ENCODE peak calls at places on chromosome 18, in ten cellular contexts. One of them, this sample, is unnamed.

GRCh38 chr18:22311301-22311700 is 106.4 kb downstream of the CTAGE1 start:
- DNase-seq in H1: no peak
- DNase-seq in K562: no peak
- DNase-seq in esophagus muscularis mucosa: no peak
- DNase-seq in stomach: no peak
- DNase-seq in sigmoid colon: no peak
- DNase-seq in HCT116: no peak
- DNase-seq in spleen: no peak
- DNase-seq in endothelial cell of umbilical vein: peak
- DNase-seq in prostate gland: no peak
- DNase-seq in this sample: no peak

GRCh38 chr18:49848115-49848514 is 34.8 kb upstream of the ACAA2 start:
- DNase-seq in sigmoid colon: no peak
- DNase-seq in prostate gland: no peak
- DNase-seq in stomach: no peak
- DNase-seq in HCT116: no peak
- DNase-seq in K562: no peak
- DNase-seq in endothelial cell of umbilical vein: no peak
- DNase-seq in esophagus muscularis mucosa: no peak
- DNase-seq in H1: no peak
- DNase-seq in spleen: no peak
- DNase-seq in this sample: no peak

GRCh38 chr18:58831610-58832009 is 33.1 kb upstream of the ZNF532 start:
- DNase-seq in HCT116: no peak
- DNase-seq in K562: no peak
- DNase-seq in H1: no peak
- DNase-seq in endothelial cell of umbilical vein: no peak
- DNase-seq in spleen: no peak
- DNase-seq in esophagus muscularis mucosa: no peak
- DNase-seq in sigmoid colon: no peak
- DNase-seq in stomach: no peak
- DNase-seq in prostate gland: no peak
- DNase-seq in this sample: no peak

GRCh38 chr18:7945882-7946281 is 378.8 kb downstream of the PTPRM start:
- DNase-seq in K562: no peak
- DNase-seq in prostate gland: no peak
- DNase-seq in HCT116: no peak
- DNase-seq in spleen: no peak
- DNase-seq in H1: no peak
- DNase-seq in stomach: no peak
- DNase-seq in esophagus muscularis mucosa: no peak
- DNase-seq in sigmoid colon: peak
- DNase-seq in endothelial cell of umbilical vein: peak
- DNase-seq in this sample: no peak

GRCh38 chr18:46481847-46482245 is 175.2 kb downstream of the LOXHD1 start:
- DNase-seq in spleen: no peak
- DNase-seq in K562: no peak
- DNase-seq in esophagus muscularis mucosa: no peak
- DNase-seq in sigmoid colon: no peak
- DNase-seq in H1: no peak
- DNase-seq in stomach: no peak
- DNase-seq in HCT116: no peak
- DNase-seq in prostate gland: no peak
- DNase-seq in endothelial cell of umbilical vein: no peak
- DNase-seq in this sample: no peak

GRCh38 chr18:21918693-21919092 is 178.1 kb downstream of the MIB1 start:
- DNase-seq in sigmoid colon: no peak
- DNase-seq in stomach: no peak
- DNase-seq in HCT116: no peak
- DNase-seq in K562: no peak
- DNase-seq in esophagus muscularis mucosa: no peak
- DNase-seq in endothelial cell of umbilical vein: no peak
- DNase-seq in spleen: no peak
- DNase-seq in H1: no peak
- DNase-seq in prostate gland: no peak
- DNase-seq in this sample: no peak

GRCh38 chr18:68467966-68468365 is 246.9 kb downstream of the TMX3 start:
- DNase-seq in spleen: no peak
- DNase-seq in endothelial cell of umbilical vein: no peak
- DNase-seq in esophagus muscularis mucosa: no peak
- DNase-seq in stomach: no peak
- DNase-seq in H1: no peak
- DNase-seq in K562: no peak
- DNase-seq in sigmoid colon: no peak
- DNase-seq in HCT116: no peak
- DNase-seq in prostate gland: no peak
- DNase-seq in this sample: no peak

GRCh38 chr18:10442551-10442971 is 11.9 kb upstream of the APCDD1 start:
- DNase-seq in endothelial cell of umbilical vein: no peak
- DNase-seq in esophagus muscularis mucosa: peak
- DNase-seq in HCT116: no peak
- DNase-seq in sigmoid colon: no peak
- DNase-seq in H1: no peak
- DNase-seq in spleen: no peak
- DNase-seq in stomach: no peak
- DNase-seq in prostate gland: no peak
- DNase-seq in K562: no peak
- DNase-seq in this sample: no peak

DNA sequence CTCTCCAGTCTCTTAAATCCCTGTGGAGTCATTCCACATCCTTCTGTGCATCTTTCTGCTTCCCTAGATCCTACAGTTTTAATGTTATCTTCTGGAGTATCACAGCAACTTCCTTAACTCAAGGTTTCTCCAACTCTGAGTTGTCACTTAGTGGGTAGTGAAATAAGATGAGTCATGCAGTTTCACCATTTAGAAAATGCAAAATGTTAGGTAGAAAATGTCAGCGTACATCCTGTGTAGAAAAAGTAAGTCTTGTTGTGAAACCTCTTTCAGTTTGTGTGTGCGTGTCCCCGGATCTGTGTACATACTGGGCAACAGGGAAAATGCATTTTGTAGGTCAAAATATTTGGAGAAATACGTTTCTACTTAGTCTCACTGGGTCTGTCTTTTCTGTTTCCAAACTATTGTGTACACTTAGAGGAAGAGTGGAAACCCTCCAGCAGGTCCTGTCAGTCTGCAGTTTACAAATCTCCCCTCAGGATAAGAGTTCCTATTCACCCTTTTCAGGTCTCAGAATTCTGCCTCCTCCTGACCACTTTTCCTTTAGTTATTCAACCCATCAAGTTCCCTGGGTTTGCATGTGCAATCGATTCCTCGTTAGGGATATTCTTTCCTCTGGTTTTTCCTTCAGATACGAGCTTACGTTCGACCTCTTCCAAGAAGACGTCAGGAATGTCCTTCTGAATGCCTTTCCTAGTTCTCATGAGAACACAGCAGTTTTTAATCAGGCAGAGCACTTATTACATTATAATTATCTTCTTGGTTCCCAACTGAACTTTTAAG is 154.8 kb downstream of the TGIF1 start:
- DNase-seq in spleen: peak
- DNase-seq in sigmoid colon: peak
- DNase-seq in endothelial cell of umbilical vein: peak
- DNase-seq in HCT116: no peak
- DNase-seq in esophagus muscularis mucosa: no peak
- DNase-seq in H1: no peak
- DNase-seq in K562: peak
- DNase-seq in prostate gland: no peak
- DNase-seq in stomach: no peak
- DNase-seq in this sample: no peak
- TF ChIP-seq POLR2A in spleen: no peak
- TF ChIP-seq POLR2A in sigmoid colon: no peak
- TF ChIP-seq POLR2A in endothelial cell of umbilical vein: no peak
- TF ChIP-seq POLR2A in HCT116: peak
- TF ChIP-seq POLR2A in esophagus muscularis mucosa: no peak
- TF ChIP-seq POLR2A in H1: peak
- TF ChIP-seq POLR2A in K562: no peak
- TF ChIP-seq POLR2A in prostate gland: no peak
- TF ChIP-seq POLR2A in stomach: no peak
- TF ChIP-seq POLR2A in this sample: no peak

DNA sequence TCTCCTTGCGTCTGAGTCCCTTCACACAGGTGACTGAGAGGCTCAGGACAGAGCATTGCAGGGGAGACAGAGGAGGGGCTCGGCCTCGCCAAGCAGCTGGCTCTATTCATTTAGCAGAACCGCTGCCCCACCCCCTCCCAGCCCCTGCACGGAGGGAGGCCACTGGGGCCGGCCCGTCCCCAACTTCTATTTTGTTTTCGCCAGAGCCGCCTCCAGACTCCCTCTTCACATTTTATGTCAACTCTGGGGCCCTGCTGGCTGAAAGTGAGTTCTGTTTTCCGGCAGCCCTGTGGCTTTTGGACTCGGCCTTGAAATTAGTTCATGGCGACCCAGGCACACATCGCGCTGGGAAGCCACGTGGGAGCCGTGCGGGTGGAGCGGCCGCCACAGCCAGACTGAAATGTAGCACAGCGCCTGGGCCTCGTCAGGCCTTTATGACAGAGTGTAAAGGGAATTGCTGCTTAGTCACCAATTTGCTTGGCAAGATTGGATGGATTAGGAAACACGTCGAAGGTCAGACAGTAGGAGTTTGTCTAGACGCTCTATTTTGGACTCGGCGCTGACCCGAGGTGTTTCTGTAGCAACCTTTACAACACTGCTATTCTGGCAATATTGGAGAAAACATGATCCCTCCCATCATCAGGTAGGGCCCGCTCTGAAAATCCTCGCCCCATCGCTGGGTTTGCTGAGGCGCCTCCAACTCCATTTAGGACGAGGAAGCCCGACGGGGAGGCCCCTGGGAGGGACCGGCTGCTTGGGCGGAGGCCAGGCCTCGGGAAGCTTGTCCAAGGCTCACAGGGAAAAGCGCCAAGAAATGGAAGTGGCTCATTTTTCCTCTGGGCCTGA is 90.7 kb upstream of the CTDP1 start:
- DNase-seq in K562: no peak
- DNase-seq in HCT116: no peak
- DNase-seq in endothelial cell of umbilical vein: peak
- DNase-seq in stomach: peak
- DNase-seq in prostate gland: peak
- DNase-seq in sigmoid colon: peak
- DNase-seq in spleen: peak
- DNase-seq in H1: peak
- DNase-seq in esophagus muscularis mucosa: peak
- DNase-seq in this sample: peak
- TF ChIP-seq POLR2AphosphoS5 in K562: no peak
- TF ChIP-seq POLR2AphosphoS5 in HCT116: no peak
- TF ChIP-seq POLR2AphosphoS5 in endothelial cell of umbilical vein: no peak
- TF ChIP-seq POLR2AphosphoS5 in stomach: peak
- TF ChIP-seq POLR2AphosphoS5 in prostate gland: peak
- TF ChIP-seq POLR2AphosphoS5 in sigmoid colon: peak
- TF ChIP-seq POLR2AphosphoS5 in spleen: peak
- TF ChIP-seq POLR2AphosphoS5 in H1: no peak
- TF ChIP-seq POLR2AphosphoS5 in esophagus muscularis mucosa: peak
- TF ChIP-seq POLR2AphosphoS5 in this sample: peak

GRCh38 chr18:34978953-34979608 is 62.1 kb upstream of the MAPRE2 start:
- DNase-seq in HCT116: peak
- DNase-seq in endothelial cell of umbilical vein: peak
- DNase-seq in H1: no peak
- DNase-seq in prostate gland: peak
- DNase-seq in stomach: peak
- DNase-seq in K562: peak
- DNase-seq in sigmoid colon: peak
- DNase-seq in esophagus muscularis mucosa: no peak
- DNase-seq in spleen: peak
- DNase-seq in this sample: no peak
- H3K27ac ChIP-seq in HCT116: peak
- H3K27ac ChIP-seq in endothelial cell of umbilical vein: peak
- H3K27ac ChIP-seq in H1: no peak
- H3K27ac ChIP-seq in prostate gland: peak
- H3K27ac ChIP-seq in stomach: peak
- H3K27ac ChIP-seq in K562: peak
- H3K27ac ChIP-seq in sigmoid colon: peak
- H3K27ac ChIP-seq in esophagus muscularis mucosa: peak
- H3K27ac ChIP-seq in spleen: peak
- H3K27ac ChIP-seq in this sample: peak

DNA sequence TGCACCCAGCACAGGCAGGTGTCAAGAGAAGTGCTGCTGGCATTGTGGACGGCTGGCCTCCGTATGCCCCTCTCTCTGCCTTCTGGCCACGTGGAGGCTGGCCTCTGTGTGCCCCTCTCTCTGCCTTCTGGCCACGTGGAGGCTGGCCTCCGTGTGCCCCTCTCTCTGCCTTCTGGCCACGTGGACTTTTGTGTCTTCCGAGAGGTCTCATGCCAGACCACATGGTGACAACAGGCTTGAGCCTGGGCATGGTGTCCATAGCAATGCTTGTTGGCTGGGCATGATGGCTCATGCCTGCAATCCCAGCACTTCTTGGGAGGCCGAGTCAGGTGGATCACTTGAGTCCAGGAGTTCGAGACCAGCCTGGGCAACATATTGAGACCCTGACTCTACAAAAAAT is 19.3 kb upstream of the SERPINB13 start:
- DNase-seq in esophagus muscularis mucosa: no peak
- DNase-seq in spleen: no peak
- DNase-seq in H1: no peak
- DNase-seq in HCT116: no peak
- DNase-seq in sigmoid colon: no peak
- DNase-seq in endothelial cell of umbilical vein: no peak
- DNase-seq in stomach: no peak
- DNase-seq in prostate gland: no peak
- DNase-seq in K562: no peak
- DNase-seq in this sample: no peak
- TF ChIP-seq POLR2A in esophagus muscularis mucosa: no peak
- TF ChIP-seq POLR2A in spleen: no peak
- TF ChIP-seq POLR2A in H1: no peak
- TF ChIP-seq POLR2A in HCT116: no peak
- TF ChIP-seq POLR2A in sigmoid colon: no peak
- TF ChIP-seq POLR2A in endothelial cell of umbilical vein: no peak
- TF ChIP-seq POLR2A in stomach: no peak
- TF ChIP-seq POLR2A in prostate gland: no peak
- TF ChIP-seq POLR2A in K562: no peak
- TF ChIP-seq POLR2A in this sample: no peak